ENCODE peak calls at places on chromosome 10, in six cellular contexts. One of them, this sample, is unnamed.

GRCh38 chr10:114174462-114175190 is 623 bp upstream of the CCDC186 start:
- DNase-seq in HCT116: no peak
- DNase-seq in H1: no peak
- DNase-seq in K562: no peak
- DNase-seq in HepG2: no peak
- DNase-seq in GM12878: no peak
- DNase-seq in this sample: no peak

GRCh38 chr10:19888061-19888660 is 71.9 kb downstream of the PLXDC2 start:
- DNase-seq in HCT116: no peak
- DNase-seq in H1: no peak
- DNase-seq in K562: no peak
- DNase-seq in HepG2: no peak
- DNase-seq in GM12878: no peak
- DNase-seq in this sample: no peak

GRCh38 chr10:120581496-120581895 is 124.5 kb downstream of the PLPP4 start:
- DNase-seq in HCT116: peak; percentile 12
- DNase-seq in H1: no peak
- DNase-seq in K562: no peak
- DNase-seq in HepG2: no peak
- DNase-seq in GM12878: no peak
- DNase-seq in this sample: no peak

GRCh38 chr10:71516890-71517289 is 120.2 kb downstream of the CDH23 start:
- DNase-seq in HCT116: no peak
- DNase-seq in H1: no peak
- DNase-seq in K562: no peak
- DNase-seq in HepG2: no peak
- DNase-seq in GM12878: no peak
- DNase-seq in this sample: no peak

GRCh38 chr10:86630079-86630478 is 24.3 kb upstream of the OPN4 start:
- DNase-seq in HCT116: no peak
- DNase-seq in H1: no peak
- DNase-seq in K562: no peak
- DNase-seq in HepG2: no peak
- DNase-seq in GM12878: no peak
- DNase-seq in this sample: no peak

GRCh38 chr10:44851413-44851812 is 59.7 kb upstream of the TMEM72 start:
- DNase-seq in HCT116: no peak
- DNase-seq in H1: no peak
- DNase-seq in K562: no peak
- DNase-seq in HepG2: no peak
- DNase-seq in GM12878: no peak
- DNase-seq in this sample: no peak

GRCh38 chr10:124672181-124672638 is 72.0 kb downstream of the FAM53B start:
- DNase-seq in HCT116: no peak
- DNase-seq in H1: no peak
- DNase-seq in K562: no peak
- DNase-seq in HepG2: no peak
- DNase-seq in GM12878: no peak
- DNase-seq in this sample: no peak

GRCh38 chr10:122461729-122462532 is 578 bp downstream of the HTRA1 start:
- DNase-seq in HCT116: no peak
- DNase-seq in H1: peak; percentile 78
- DNase-seq in K562: no peak
- DNase-seq in HepG2: no peak
- DNase-seq in GM12878: no peak
- DNase-seq in this sample: no peak

GRCh38 chr10:93993782-93994668 is at the start of gene PLCE1:
- DNase-seq in HCT116: no peak
- DNase-seq in H1: peak; percentile 62
- DNase-seq in K562: peak; percentile 64
- DNase-seq in HepG2: no peak
- DNase-seq in GM12878: no peak
- DNase-seq in this sample: no peak

GRCh38 chr10:66629976-66630375 is 295.9 kb upstream of the LRRTM3 start:
- DNase-seq in HCT116: no peak
- DNase-seq in H1: no peak
- DNase-seq in K562: no peak
- DNase-seq in HepG2: no peak
- DNase-seq in GM12878: no peak
- DNase-seq in this sample: no peak

GRCh38 chr10:101067356-101068083 is 5.7 kb downstream of the KAZALD1 start:
- DNase-seq in HCT116: peak; percentile 91
- DNase-seq in H1: peak; percentile 94
- DNase-seq in K562: peak; percentile 55
- DNase-seq in HepG2: peak; percentile 81
- DNase-seq in GM12878: peak; percentile 44
- DNase-seq in this sample: no peak

GRCh38 chr10:28012990-28013389 is 14.1 kb upstream of the ODAD2 start:
- DNase-seq in HCT116: no peak
- DNase-seq in H1: no peak
- DNase-seq in K562: no peak
- DNase-seq in HepG2: no peak
- DNase-seq in GM12878: no peak
- DNase-seq in this sample: no peak

GRCh38 chr10:112383325-112383724 is 9.4 kb downstream of the ACSL5 start:
- DNase-seq in HCT116: peak; percentile 93
- DNase-seq in H1: no peak
- DNase-seq in K562: peak; percentile 69
- DNase-seq in HepG2: peak; percentile 72
- DNase-seq in GM12878: no peak
- DNase-seq in this sample: no peak

GRCh38 chr10:19847321-19847720 is 31.1 kb downstream of the PLXDC2 start:
- DNase-seq in HCT116: no peak
- DNase-seq in H1: no peak
- DNase-seq in K562: no peak
- DNase-seq in HepG2: no peak
- DNase-seq in GM12878: no peak
- DNase-seq in this sample: no peak

GRCh38 chr10:121076760-121077159 is 225.6 kb downstream of the WDR11 start:
- DNase-seq in HCT116: no peak
- DNase-seq in H1: no peak
- DNase-seq in K562: no peak
- DNase-seq in HepG2: no peak
- DNase-seq in GM12878: no peak
- DNase-seq in this sample: no peak

GRCh38 chr10:88089498-88089897 is 226.1 kb downstream of the PTEN start:
- DNase-seq in HCT116: no peak
- DNase-seq in H1: no peak
- DNase-seq in K562: no peak
- DNase-seq in HepG2: no peak
- DNase-seq in GM12878: no peak
- DNase-seq in this sample: no peak

GRCh38 chr10:112375721-112376577 is 2.0 kb downstream of the ACSL5 start:
- DNase-seq in HCT116: no peak
- DNase-seq in H1: no peak
- DNase-seq in K562: no peak
- DNase-seq in HepG2: peak; percentile 56
- DNase-seq in GM12878: peak; percentile 48
- DNase-seq in this sample: no peak

GRCh38 chr10:16948335-16948734 is 131.1 kb upstream of the RSU1 start:
- DNase-seq in HCT116: no peak
- DNase-seq in H1: no peak
- DNase-seq in K562: no peak
- DNase-seq in HepG2: no peak
- DNase-seq in GM12878: no peak
- DNase-seq in this sample: no peak

GRCh38 chr10:118472415-118472814 is 123.0 kb downstream of the PRLHR start:
- DNase-seq in HCT116: no peak
- DNase-seq in H1: no peak
- DNase-seq in K562: no peak
- DNase-seq in HepG2: no peak
- DNase-seq in GM12878: no peak
- DNase-seq in this sample: no peak

GRCh38 chr10:4120454-4120853 is 335.4 kb upstream of the KLF6 start:
- DNase-seq in HCT116: no peak
- DNase-seq in H1: no peak
- DNase-seq in K562: no peak
- DNase-seq in HepG2: no peak
- DNase-seq in GM12878: no peak
- DNase-seq in this sample: no peak

GRCh38 chr10:60998932-60999331 is 54.9 kb upstream of the RHOBTB1 start:
- DNase-seq in HCT116: no peak
- DNase-seq in H1: no peak
- DNase-seq in K562: no peak
- DNase-seq in HepG2: no peak
- DNase-seq in GM12878: no peak
- DNase-seq in this sample: no peak

GRCh38 chr10:69768386-69768785 is 33.3 kb upstream of the COL13A1 start:
- DNase-seq in HCT116: no peak
- DNase-seq in H1: no peak
- DNase-seq in K562: no peak
- DNase-seq in HepG2: no peak
- DNase-seq in GM12878: no peak
- DNase-seq in this sample: no peak

GRCh38 chr10:90751107-90751997 is 106.5 kb downstream of the HTR7 start:
- DNase-seq in HCT116: peak; percentile 45
- DNase-seq in H1: peak; percentile 79
- DNase-seq in K562: peak; percentile 32
- DNase-seq in HepG2: peak; percentile 49
- DNase-seq in GM12878: peak; percentile 27
- DNase-seq in this sample: peak; percentile 28

DNA sequence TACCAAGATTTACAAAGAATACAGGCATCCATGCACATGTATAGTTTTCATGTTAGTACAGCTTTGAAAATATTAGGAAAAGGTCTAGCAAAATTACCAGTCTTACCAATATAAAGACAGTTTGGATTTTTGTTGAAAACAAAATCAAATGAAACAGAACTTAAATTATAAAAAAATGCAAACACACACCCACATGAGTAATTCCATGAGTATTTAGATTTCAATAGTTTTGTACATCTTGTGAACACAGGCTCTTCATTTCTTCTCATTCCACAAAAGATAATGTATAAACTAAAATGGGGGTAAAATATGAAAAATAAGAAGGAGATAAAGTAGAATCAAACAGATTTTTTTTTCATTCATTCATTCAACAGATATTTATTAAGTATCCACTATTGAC is 682.2 kb upstream of the ANKRD30A start:
- DNase-seq in HCT116: no peak
- DNase-seq in H1: no peak
- DNase-seq in K562: no peak
- DNase-seq in HepG2: no peak
- DNase-seq in GM12878: no peak
- DNase-seq in this sample: no peak
- TF ChIP-seq ZNF274 in HCT116: no peak
- TF ChIP-seq ZNF274 in H1: no peak
- TF ChIP-seq ZNF274 in K562: no peak
- TF ChIP-seq ZNF274 in HepG2: no peak
- TF ChIP-seq ZNF274 in GM12878: no peak
- TF ChIP-seq ZNF274 in this sample: no peak

DNA sequence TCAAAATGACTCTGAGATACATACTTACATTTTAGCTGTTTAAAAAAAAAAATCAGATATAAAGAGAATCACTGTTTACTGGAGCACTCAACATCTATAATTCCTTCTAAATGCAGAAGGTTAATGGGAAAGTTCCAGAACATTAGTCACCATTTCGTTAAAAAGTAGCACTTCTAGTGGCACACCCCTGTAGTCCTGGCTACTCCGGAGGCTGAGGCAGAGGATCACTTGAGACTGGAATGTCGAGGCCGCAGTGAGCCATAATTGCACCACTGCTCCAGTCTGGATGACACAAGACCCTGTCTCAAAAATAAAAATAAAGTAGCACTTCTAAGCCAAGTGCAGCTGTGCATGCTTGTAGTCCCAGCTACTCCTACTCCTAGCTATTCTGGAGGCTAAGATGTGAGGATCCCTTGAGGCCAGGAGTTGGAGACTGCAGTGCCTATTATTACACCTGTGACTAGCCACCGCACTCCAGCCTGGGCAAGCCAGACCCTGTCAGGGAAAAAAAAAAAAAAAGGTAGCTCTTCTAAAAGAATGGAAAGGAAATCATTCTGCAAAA is 2.2 kb downstream of the FGFBP3 start:
- DNase-seq in HCT116: no peak
- DNase-seq in H1: no peak
- DNase-seq in K562: no peak
- DNase-seq in HepG2: no peak
- DNase-seq in GM12878: no peak
- DNase-seq in this sample: no peak
- H3K4me3 ChIP-seq in HCT116: no peak overlapping the region
- H3K4me3 ChIP-seq in H1: peak overlapping the region; percentile 82
- H3K4me3 ChIP-seq in K562: no peak overlapping the region
- H3K4me3 ChIP-seq in HepG2: no peak overlapping the region
- H3K4me3 ChIP-seq in GM12878: no peak overlapping the region
- H3K4me3 ChIP-seq in this sample: peak overlapping the region; percentile 75

GRCh38 chr10:14648936-14649335 is 125.8 kb downstream of the FAM107B start:
- DNase-seq in HCT116: no peak
- DNase-seq in H1: no peak
- DNase-seq in K562: no peak
- DNase-seq in HepG2: no peak
- DNase-seq in GM12878: no peak
- DNase-seq in this sample: no peak
- H3K9ac ChIP-seq in HCT116: no peak overlapping the region
- H3K9ac ChIP-seq in H1: no peak overlapping the region
- H3K9ac ChIP-seq in K562: no peak overlapping the region
- H3K9ac ChIP-seq in HepG2: no peak overlapping the region
- H3K9ac ChIP-seq in GM12878: peak overlapping the region; percentile 47
- H3K9ac ChIP-seq in this sample: no peak overlapping the region

DNA sequence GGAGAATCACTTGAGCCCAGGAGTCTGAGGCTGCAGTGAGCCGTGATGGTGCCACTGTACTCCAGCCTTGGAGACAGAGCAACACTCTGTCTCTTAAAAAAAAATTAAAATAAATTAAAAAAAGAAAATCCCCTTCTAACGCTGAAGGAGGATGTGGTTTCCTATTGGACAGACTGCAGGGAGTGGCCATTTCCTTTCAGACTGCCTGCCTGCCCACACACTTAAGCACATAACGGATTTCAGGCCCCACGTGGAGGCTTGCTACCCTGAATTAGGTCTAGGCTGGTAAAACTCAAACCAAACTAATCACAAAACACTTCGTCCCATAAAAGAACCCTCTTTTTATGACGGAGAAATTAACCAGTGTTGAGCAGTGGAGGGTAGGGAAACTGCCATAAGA is 34.0 kb downstream of the GATA3 start:
- DNase-seq in HCT116: no peak
- DNase-seq in H1: no peak
- DNase-seq in K562: no peak
- DNase-seq in HepG2: no peak
- DNase-seq in GM12878: no peak
- DNase-seq in this sample: no peak
- TF ChIP-seq ZNF274 in HCT116: no peak
- TF ChIP-seq ZNF274 in H1: no peak
- TF ChIP-seq ZNF274 in K562: no peak
- TF ChIP-seq ZNF274 in HepG2: no peak
- TF ChIP-seq ZNF274 in GM12878: no peak
- TF ChIP-seq ZNF274 in this sample: no peak

DNA sequence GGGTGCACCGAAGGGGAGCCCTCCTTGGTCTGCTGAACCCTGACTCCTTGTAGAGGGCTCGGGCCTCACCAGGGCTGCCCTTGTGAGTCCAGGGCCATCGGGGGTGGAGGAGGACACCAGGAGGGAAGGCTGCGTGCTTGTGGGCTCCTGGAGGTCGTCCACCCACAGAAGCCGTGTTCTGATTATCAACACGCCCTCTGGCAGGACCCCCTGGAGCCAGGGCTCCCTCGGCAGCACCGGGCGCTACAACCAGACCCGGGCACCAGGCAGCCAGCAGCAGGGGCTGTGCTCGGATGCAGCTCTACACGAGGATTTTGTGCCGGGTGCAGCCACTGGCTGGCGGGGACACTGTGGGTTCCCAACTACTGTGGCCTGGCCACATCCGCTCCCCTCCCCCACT is 6.1 kb upstream of the ADGRA1 start:
- DNase-seq in HCT116: no peak
- DNase-seq in H1: no peak
- DNase-seq in K562: no peak
- DNase-seq in HepG2: no peak
- DNase-seq in GM12878: no peak
- DNase-seq in this sample: no peak
- H3K4me3 ChIP-seq in HCT116: no peak overlapping the region
- H3K4me3 ChIP-seq in H1: no peak overlapping the region
- H3K4me3 ChIP-seq in K562: no peak overlapping the region
- H3K4me3 ChIP-seq in HepG2: no peak overlapping the region
- H3K4me3 ChIP-seq in GM12878: no peak overlapping the region
- H3K4me3 ChIP-seq in this sample: no peak overlapping the region

This sample was measured in NT2/D1.